ENCODE peak calls at places on chromosomes 16 and 17, in eight cellular contexts. One of them, this sample, is unnamed.

GRCh38 chr16:1980770-1981087 is 540 bp downstream of the NOXO1 start:
- DNase-seq in activated CD4-positive, alpha-beta T cell treated with anti-CD3 and anti-CD28 coated beads, Interleukin-2, amount 10 ng/mL, durations not matched to agents 7 days and 5 days: no peak
- DNase-seq in HFF-Myc: no peak
- DNase-seq in LoVo: no peak
- DNase-seq in fibroblast of the conjunctiva: no peak
- DNase-seq in NCI-H2081 treated with DMSO at 0.1 percent for 48 hours: no peak
- DNase-seq in T-helper 17 cell: no peak
- DNase-seq in hypothalamus: no peak
- DNase-seq in this sample: no peak

GRCh38 chr17:79802736-79803420 is 6.0 kb upstream of the CBX8 start:
- DNase-seq in hypothalamus: no peak
- DNase-seq in T-helper 17 cell: no peak
- DNase-seq in LoVo: no peak
- DNase-seq in HFF-Myc: no peak
- DNase-seq in NCI-H2081 treated with DMSO at 0.1 percent for 48 hours: no peak
- DNase-seq in activated CD4-positive, alpha-beta T cell treated with anti-CD3 and anti-CD28 coated beads, Interleukin-2, amount 10 ng/mL, durations not matched to agents 7 days and 5 days: no peak
- DNase-seq in fibroblast of the conjunctiva: no peak
- DNase-seq in this sample: no peak

GRCh38 chr17:3723188-3723555 is 531 bp upstream of the HASPIN start:
- DNase-seq in NCI-H2081 treated with DMSO at 0.1 percent for 48 hours: no peak
- DNase-seq in HFF-Myc: no peak
- DNase-seq in fibroblast of the conjunctiva: no peak
- DNase-seq in T-helper 17 cell: no peak
- DNase-seq in hypothalamus: no peak
- DNase-seq in LoVo: no peak
- DNase-seq in activated CD4-positive, alpha-beta T cell treated with anti-CD3 and anti-CD28 coated beads, Interleukin-2, amount 10 ng/mL, durations not matched to agents 7 days and 5 days: no peak
- DNase-seq in this sample: no peak

GRCh38 chr17:77319211-77320031 is 178.7 kb downstream of the SEC14L1 start:
- DNase-seq in activated CD4-positive, alpha-beta T cell treated with anti-CD3 and anti-CD28 coated beads, Interleukin-2, amount 10 ng/mL, durations not matched to agents 7 days and 5 days: peak; percentile 29
- DNase-seq in LoVo: peak; percentile 84
- DNase-seq in hypothalamus: no peak
- DNase-seq in T-helper 17 cell: peak; percentile 35
- DNase-seq in HFF-Myc: no peak
- DNase-seq in NCI-H2081 treated with DMSO at 0.1 percent for 48 hours: no peak
- DNase-seq in fibroblast of the conjunctiva: peak; percentile 63
- DNase-seq in this sample: peak; percentile 59

GRCh38 chr16:86924537-86924936 is 346.2 kb downstream of the FOXL1 start:
- DNase-seq in NCI-H2081 treated with DMSO at 0.1 percent for 48 hours: no peak
- DNase-seq in fibroblast of the conjunctiva: peak; percentile 21
- DNase-seq in LoVo: peak; percentile 24
- DNase-seq in activated CD4-positive, alpha-beta T cell treated with anti-CD3 and anti-CD28 coated beads, Interleukin-2, amount 10 ng/mL, durations not matched to agents 7 days and 5 days: no peak
- DNase-seq in HFF-Myc: no peak
- DNase-seq in hypothalamus: no peak
- DNase-seq in T-helper 17 cell: no peak
- DNase-seq in this sample: no peak

GRCh38 chr16:88514526-88514925 is 55.7 kb upstream of the ZC3H18 start:
- DNase-seq in fibroblast of the conjunctiva: no peak
- DNase-seq in HFF-Myc: no peak
- DNase-seq in LoVo: no peak
- DNase-seq in T-helper 17 cell: no peak
- DNase-seq in hypothalamus: no peak
- DNase-seq in NCI-H2081 treated with DMSO at 0.1 percent for 48 hours: no peak
- DNase-seq in activated CD4-positive, alpha-beta T cell treated with anti-CD3 and anti-CD28 coated beads, Interleukin-2, amount 10 ng/mL, durations not matched to agents 7 days and 5 days: no peak
- DNase-seq in this sample: no peak

GRCh38 chr16:78817442-78817829 is 718.0 kb downstream of the WWOX start:
- DNase-seq in hypothalamus: no peak
- DNase-seq in LoVo: no peak
- DNase-seq in activated CD4-positive, alpha-beta T cell treated with anti-CD3 and anti-CD28 coated beads, Interleukin-2, amount 10 ng/mL, durations not matched to agents 7 days and 5 days: no peak
- DNase-seq in HFF-Myc: no peak
- DNase-seq in NCI-H2081 treated with DMSO at 0.1 percent for 48 hours: no peak
- DNase-seq in fibroblast of the conjunctiva: no peak
- DNase-seq in T-helper 17 cell: no peak
- DNase-seq in this sample: no peak

GRCh38 chr17:39791296-39791992 is 53.7 kb downstream of the GRB7 start:
- DNase-seq in T-helper 17 cell: no peak
- DNase-seq in activated CD4-positive, alpha-beta T cell treated with anti-CD3 and anti-CD28 coated beads, Interleukin-2, amount 10 ng/mL, durations not matched to agents 7 days and 5 days: peak; percentile 67
- DNase-seq in NCI-H2081 treated with DMSO at 0.1 percent for 48 hours: no peak
- DNase-seq in hypothalamus: no peak
- DNase-seq in fibroblast of the conjunctiva: no peak
- DNase-seq in LoVo: no peak
- DNase-seq in HFF-Myc: no peak
- DNase-seq in this sample: peak; percentile 25

GRCh38 chr16:11114366-11115164 is 141.4 kb downstream of the SOCS1 start:
- DNase-seq in LoVo: no peak
- DNase-seq in activated CD4-positive, alpha-beta T cell treated with anti-CD3 and anti-CD28 coated beads, Interleukin-2, amount 10 ng/mL, durations not matched to agents 7 days and 5 days: peak; percentile 57
- DNase-seq in NCI-H2081 treated with DMSO at 0.1 percent for 48 hours: no peak
- DNase-seq in T-helper 17 cell: no peak
- DNase-seq in hypothalamus: no peak
- DNase-seq in HFF-Myc: no peak
- DNase-seq in fibroblast of the conjunctiva: no peak
- DNase-seq in this sample: no peak

GRCh38 chr16:62068747-62069146 is 32.5 kb upstream of the CDH8 start:
- DNase-seq in LoVo: peak; percentile 5
- DNase-seq in T-helper 17 cell: no peak
- DNase-seq in NCI-H2081 treated with DMSO at 0.1 percent for 48 hours: no peak
- DNase-seq in fibroblast of the conjunctiva: no peak
- DNase-seq in hypothalamus: no peak
- DNase-seq in HFF-Myc: no peak
- DNase-seq in activated CD4-positive, alpha-beta T cell treated with anti-CD3 and anti-CD28 coated beads, Interleukin-2, amount 10 ng/mL, durations not matched to agents 7 days and 5 days: no peak
- DNase-seq in this sample: no peak

GRCh38 chr17:2975469-2975958 is 87.9 kb downstream of the OR1D5 start:
- DNase-seq in T-helper 17 cell: no peak
- DNase-seq in NCI-H2081 treated with DMSO at 0.1 percent for 48 hours: peak; percentile 21
- DNase-seq in activated CD4-positive, alpha-beta T cell treated with anti-CD3 and anti-CD28 coated beads, Interleukin-2, amount 10 ng/mL, durations not matched to agents 7 days and 5 days: no peak
- DNase-seq in HFF-Myc: no peak
- DNase-seq in fibroblast of the conjunctiva: no peak
- DNase-seq in LoVo: peak; percentile 84
- DNase-seq in hypothalamus: no peak
- DNase-seq in this sample: no peak

GRCh38 chr17:37726891-37727780 is 17.7 kb downstream of the HNF1B start:
- DNase-seq in NCI-H2081 treated with DMSO at 0.1 percent for 48 hours: no peak
- DNase-seq in HFF-Myc: no peak
- DNase-seq in activated CD4-positive, alpha-beta T cell treated with anti-CD3 and anti-CD28 coated beads, Interleukin-2, amount 10 ng/mL, durations not matched to agents 7 days and 5 days: no peak
- DNase-seq in LoVo: no peak
- DNase-seq in fibroblast of the conjunctiva: no peak
- DNase-seq in hypothalamus: no peak
- DNase-seq in T-helper 17 cell: no peak
- DNase-seq in this sample: no peak

GRCh38 chr16:29816694-29817441 is 916 bp downstream of the PAGR1 start:
- DNase-seq in activated CD4-positive, alpha-beta T cell treated with anti-CD3 and anti-CD28 coated beads, Interleukin-2, amount 10 ng/mL, durations not matched to agents 7 days and 5 days: peak; percentile 69
- DNase-seq in NCI-H2081 treated with DMSO at 0.1 percent for 48 hours: no peak
- DNase-seq in T-helper 17 cell: no peak
- DNase-seq in fibroblast of the conjunctiva: no peak
- DNase-seq in LoVo: peak; percentile 63
- DNase-seq in hypothalamus: peak; percentile 35
- DNase-seq in HFF-Myc: no peak
- DNase-seq in this sample: no peak

GRCh38 chr16:19168173-19169080 is at the start of gene SYT17:
- DNase-seq in fibroblast of the conjunctiva: no peak
- DNase-seq in HFF-Myc: no peak
- DNase-seq in activated CD4-positive, alpha-beta T cell treated with anti-CD3 and anti-CD28 coated beads, Interleukin-2, amount 10 ng/mL, durations not matched to agents 7 days and 5 days: no peak
- DNase-seq in NCI-H2081 treated with DMSO at 0.1 percent for 48 hours: no peak
- DNase-seq in LoVo: peak; percentile 26
- DNase-seq in hypothalamus: peak; percentile 35
- DNase-seq in T-helper 17 cell: no peak
- DNase-seq in this sample: no peak

GRCh38 chr16:86761117-86761971 is 183.0 kb downstream of the FOXL1 start:
- DNase-seq in activated CD4-positive, alpha-beta T cell treated with anti-CD3 and anti-CD28 coated beads, Interleukin-2, amount 10 ng/mL, durations not matched to agents 7 days and 5 days: peak; percentile 36
- DNase-seq in HFF-Myc: peak; percentile 74
- DNase-seq in LoVo: peak; percentile 41
- DNase-seq in T-helper 17 cell: no peak
- DNase-seq in fibroblast of the conjunctiva: peak; percentile 52
- DNase-seq in NCI-H2081 treated with DMSO at 0.1 percent for 48 hours: no peak
- DNase-seq in hypothalamus: no peak
- DNase-seq in this sample: peak; percentile 4

GRCh38 chr16:301950-302349 is 19.0 kb downstream of the PDIA2 start:
- DNase-seq in fibroblast of the conjunctiva: no peak
- DNase-seq in activated CD4-positive, alpha-beta T cell treated with anti-CD3 and anti-CD28 coated beads, Interleukin-2, amount 10 ng/mL, durations not matched to agents 7 days and 5 days: no peak
- DNase-seq in NCI-H2081 treated with DMSO at 0.1 percent for 48 hours: no peak
- DNase-seq in LoVo: no peak
- DNase-seq in HFF-Myc: no peak
- DNase-seq in T-helper 17 cell: no peak
- DNase-seq in hypothalamus: no peak
- DNase-seq in this sample: no peak